ENCODE peak calls at places on chromosomes 11 and 22, in seven cellular contexts. I is H9, G is mesenchymal stem cell, F is IMR-90, B is neuronal stem cell, J is trophoblast cell, N is H1. K is an unnamed sample.

GRCh38 chr11:67082071-67082791 is 25.6 kb downstream of the RHOD start:
- DNase-seq in I (peak), G (no peak), F (no peak), B (no peak), J (no peak), N (no peak), K (peak)

GRCh38 chr11:95891423-95892177 is 32.3 kb downstream of the MTMR2 start:
- DNase-seq in I (no peak), G (peak), F (peak), B (no peak), J (no peak), N (no peak), K (no peak)

GRCh38 chr11:12247543-12248287 is 129.7 kb upstream of the PARVA start:
- DNase-seq in I (no peak), G (no peak), F (no peak), B (no peak), J (no peak), N (no peak), K (no peak)

GRCh38 chr22:19121631-19122142 is 525 bp downstream of the DGCR2 start:
- DNase-seq in I (peak), G (no peak), F (peak), B (peak), J (peak), N (no peak), K (peak)

GRCh38 chr11:2386591-2386990 is 9.5 kb downstream of the CD81 start:
- DNase-seq in I (no peak), G (no peak), F (no peak), B (no peak), J (no peak), N (no peak), K (no peak)

GRCh38 chr11:68014157-68014965 is 4.2 kb downstream of the ALDH3B1 start:
- DNase-seq in I (no peak), G (peak), F (peak), B (no peak), J (peak), N (no peak), K (no peak)

GRCh38 chr11:129190087-129190486 is 2.0 kb downstream of the ARHGAP32 start:
- DNase-seq in I (no peak), G (no peak), F (no peak), B (no peak), J (peak), N (no peak), K (peak)

GRCh38 chr11:66547662-66548009 is 933 bp downstream of the ACTN3 start:
- DNase-seq in I (peak), G (no peak), F (no peak), B (peak), J (no peak), N (no peak), K (no peak)

GRCh38 chr11:8971917-8972316 is 7.7 kb upstream of the TMEM9B start:
- DNase-seq in I (no peak), G (no peak), F (no peak), B (no peak), J (no peak), N (no peak), K (no peak)

GRCh38 chr22:25839755-25840154 is 97.8 kb downstream of the MYO18B start:
- DNase-seq in I (no peak), G (no peak), F (no peak), B (no peak), J (no peak), N (no peak), K (no peak)

GRCh38 chr22:32050678-32051515 is 7.8 kb downstream of the SLC5A1 start:
- DNase-seq in I (peak), G (peak), F (peak), B (no peak), J (peak), N (no peak), K (peak)

GRCh38 chr11:26696330-26696729 is 25.5 kb downstream of the SLC5A12 start:
- DNase-seq in I (no peak), G (no peak), F (no peak), B (no peak), J (peak), N (no peak), K (no peak)

GRCh38 chr11:1948389-1948788 is 1.3 kb downstream of the MRPL23 start:
- DNase-seq in I (no peak), G (no peak), F (no peak), B (no peak), J (no peak), N (no peak), K (no peak)

GRCh38 chr11:28105869-28106268 is 2.1 kb downstream of the KIF18A start:
- DNase-seq in I (no peak), G (peak), F (no peak), B (no peak), J (no peak), N (no peak), K (no peak)
- H3K27ac ChIP-seq in I (no peak), G (no peak), F (no peak), B (no peak), J (no peak), N (no peak), K (no peak)

DNA sequence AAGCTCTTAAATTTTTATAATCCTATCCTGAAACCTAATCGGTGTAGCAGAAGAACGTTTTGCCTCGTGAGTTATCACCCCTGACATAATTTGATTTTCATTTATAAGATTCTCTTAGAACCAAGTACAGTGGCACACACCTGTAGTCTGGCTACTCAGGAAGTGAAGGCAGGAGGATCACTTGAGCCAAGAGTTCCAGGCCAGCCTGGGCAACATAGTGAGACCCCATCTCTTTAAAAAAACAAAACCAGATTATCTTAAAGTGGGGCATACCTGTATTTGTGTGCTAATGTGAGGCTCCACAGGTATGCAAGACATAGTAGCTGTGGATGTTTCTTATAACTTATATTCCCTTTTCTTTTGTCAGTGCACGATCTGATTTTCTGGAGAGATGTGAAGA is 19.0 kb downstream of the ZFTA start:
- DNase-seq in I (no peak), G (no peak), F (no peak), B (no peak), J (no peak), N (no peak), K (no peak)
- H3K23ac ChIP-seq in I (no peak), G (no peak), F (no peak), B (no peak), J (no peak), N (no peak), K (no peak)

DNA sequence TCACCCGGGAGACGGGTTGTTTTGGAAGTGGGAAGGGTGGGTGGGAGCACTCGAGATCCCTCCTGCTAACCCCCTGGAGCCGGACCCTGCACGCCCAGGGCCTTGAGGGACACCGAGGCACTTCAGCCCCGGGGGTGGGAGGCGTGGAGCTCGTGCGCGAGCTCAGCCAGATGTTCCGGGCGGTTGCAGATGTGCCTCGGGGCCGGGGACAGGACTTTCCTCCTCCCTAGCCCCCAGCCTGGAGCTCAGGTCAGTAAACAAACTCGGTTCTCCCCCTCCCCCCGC is 3.3 kb upstream of the WNT11 start:
- DNase-seq in I (no peak), G (no peak), F (no peak), B (no peak), J (no peak), N (no peak), K (no peak)
- H3K27ac ChIP-seq in I (no peak), G (no peak), F (no peak), B (no peak), J (no peak), N (no peak), K (no peak)

GRCh38 chr22:20506543-20507252 is 712 bp upstream of the MED15 start:
- DNase-seq in I (no peak), G (no peak), F (no peak), B (no peak), J (no peak), N (no peak), K (no peak)
- H3K23ac ChIP-seq in I (no peak), G (no peak), F (no peak), B (peak), J (no peak), N (no peak), K (no peak)

GRCh38 chr11:130452171-130452570 is 3.7 kb downstream of the ADAMTS15 start:
- DNase-seq in I (no peak), G (no peak), F (no peak), B (no peak), J (no peak), N (no peak), K (no peak)
- H3K27ac ChIP-seq in I (no peak), G (no peak), F (no peak), B (no peak), J (no peak), N (no peak), K (no peak)

GRCh38 chr22:24070553-24070952 is 59.4 kb downstream of the CABIN1 start:
- DNase-seq in I (no peak), G (no peak), F (no peak), B (no peak), J (no peak), N (no peak), K (no peak)
- H3K23ac ChIP-seq in I (no peak), G (no peak), F (no peak), B (no peak), J (no peak), N (no peak), K (no peak)

K was measured in mesendoderm.